ENCODE peak calls at places on chromosomes 5 and 9, in seven cellular contexts. T is HCT116, B is right atrium auricular region, F is A549, H is mammary epithelial cell, R is GM12878, P is WERI-Rb-1. J is an unnamed sample.

GRCh38 chr9:130117816-130118632 is 54.2 kb upstream of the NCS1 start:
- DNase-seq in P (peak), H (peak), F (no peak), R (no peak), T (peak), B (peak), J (no peak)

GRCh38 chr5:10827571-10827970 is 66.5 kb upstream of the DAP start:
- DNase-seq in P (no peak), H (no peak), F (no peak), B (no peak), R (no peak), T (no peak), J (no peak)

GRCh38 chr9:37107701-37108100 is 12.7 kb upstream of the ZCCHC7 start:
- DNase-seq in P (no peak), B (no peak), F (no peak), H (no peak), T (no peak), R (no peak), J (no peak)

GRCh38 chr9:129773262-129774048 is 20.6 kb upstream of the PTGES start:
- DNase-seq in R (no peak), H (peak), P (no peak), T (no peak), B (no peak), F (peak), J (peak)

GRCh38 chr5:142422426-142422825 is 97.6 kb upstream of the SPRY4 start:
- DNase-seq in F (no peak), T (no peak), H (peak), B (no peak), P (no peak), R (no peak), J (peak)

GRCh38 chr9:79621916-79622575 is 50.3 kb downstream of the TLE4 start:
- DNase-seq in P (no peak), H (no peak), B (no peak), R (no peak), T (no peak), F (no peak), J (no peak)

GRCh38 chr9:79623799-79624721 is 52.3 kb downstream of the TLE4 start:
- DNase-seq in T (no peak), P (no peak), F (peak), R (peak), B (peak), H (peak), J (peak)

GRCh38 chr5:174300118-174300940 is 254.8 kb downstream of the NSG2 start:
- DNase-seq in R (peak), B (peak), H (no peak), P (no peak), T (no peak), F (no peak), J (no peak)

GRCh38 chr9:4700093-4700492 is 20.7 kb downstream of the CDC37L1 start:
- DNase-seq in H (no peak), T (no peak), F (no peak), R (no peak), P (no peak), B (no peak), J (no peak)

GRCh38 chr9:5025416-5025815 is 40.3 kb downstream of the JAK2 start:
- DNase-seq in P (no peak), H (no peak), B (no peak), F (no peak), T (no peak), R (no peak), J (no peak)

GRCh38 chr5:77797133-77797532 is 21.0 kb upstream of the TBCA start:
- DNase-seq in R (no peak), B (no peak), P (no peak), T (no peak), F (no peak), H (no peak), J (no peak)

GRCh38 chr5:8258808-8259207 is 389.9 kb downstream of the MTRR start:
- DNase-seq in T (no peak), B (no peak), P (no peak), H (no peak), F (no peak), R (no peak), J (no peak)

GRCh38 chr9:88938181-88938580 is 53.1 kb upstream of the S1PR3 start:
- DNase-seq in H (no peak), B (no peak), P (no peak), T (no peak), F (no peak), R (no peak), J (no peak)

GRCh38 chr5:160434022-160434531 is 12.4 kb downstream of the PTTG1 start:
- DNase-seq in H (peak), T (no peak), R (peak), P (peak), F (no peak), B (no peak), J (peak)

GRCh38 chr5:95537501-95537900 is 17.3 kb downstream of the SKIC3 start:
- DNase-seq in T (no peak), R (no peak), P (no peak), H (no peak), B (no peak), F (no peak), J (no peak)

GRCh38 chr5:37696190-37697021 is 143.4 kb downstream of the GDNF start:
- DNase-seq in B (no peak), F (peak), T (peak), P (no peak), H (peak), R (no peak), J (peak)

GRCh38 chr5:174358276-174358675 is 312.8 kb downstream of the NSG2 start:
- DNase-seq in B (no peak), R (no peak), P (no peak), T (no peak), H (no peak), F (no peak), J (no peak)

GRCh38 chr5:140565024-140565779 is 574 bp downstream of the SLC35A4 start:
- DNase-seq in F (no peak), R (no peak), T (no peak), B (no peak), P (no peak), H (no peak), J (peak)

GRCh38 chr9:10661994-10662393 is 49.2 kb upstream of the PTPRD start:
- DNase-seq in P (no peak), F (no peak), H (no peak), B (no peak), R (no peak), T (no peak), J (no peak)

GRCh38 chr5:13606051-13606450 is 338.4 kb downstream of the DNAH5 start:
- DNase-seq in H (peak), P (no peak), B (no peak), T (no peak), F (peak), R (no peak), J (peak)

GRCh38 chr9:122445155-122445749 is 32.5 kb downstream of the OR1J1 start:
- DNase-seq in B (no peak), P (no peak), T (no peak), R (no peak), H (no peak), F (no peak), J (no peak)

GRCh38 chr5:58544926-58545325 is 37.9 kb upstream of the RAB3C start:
- DNase-seq in B (no peak), F (no peak), R (no peak), T (no peak), P (no peak), H (no peak), J (no peak)

GRCh38 chr9:133968428-133968827 is 23.7 kb downstream of the VAV2 start:
- DNase-seq in T (no peak), H (no peak), R (no peak), F (no peak), P (no peak), B (no peak), J (no peak)

GRCh38 chr5:37717613-37718431 is 122.0 kb downstream of the GDNF start:
- DNase-seq in R (no peak), T (no peak), F (peak), B (no peak), H (no peak), P (peak), J (peak)

GRCh38 chr5:135650081-135650480 is 71.3 kb upstream of the CXCL14 start:
- DNase-seq in P (no peak), H (peak), B (no peak), F (no peak), T (no peak), R (no peak), J (peak)

GRCh38 chr9:78781681-78782080 is 484.8 kb downstream of the PSAT1 start:
- DNase-seq in F (peak), R (no peak), B (no peak), P (no peak), H (peak), T (no peak), J (peak)

GRCh38 chr5:36928947-36929346 is 52.4 kb downstream of the NIPBL start:
- DNase-seq in T (no peak), P (no peak), B (no peak), R (no peak), F (no peak), H (peak), J (peak)

GRCh38 chr9:7123743-7124142 is 366.0 kb downstream of the KDM4C start:
- DNase-seq in T (peak), B (no peak), F (no peak), R (no peak), H (peak), P (no peak), J (peak)

GRCh38 chr5:132491368-132492364 is 1.1 kb upstream of the IRF1 start:
- DNase-seq in H (no peak), P (no peak), F (no peak), B (peak), R (no peak), T (no peak), J (no peak)

GRCh38 chr5:31232273-31232888 is 38.9 kb downstream of the CDH6 start:
- DNase-seq in B (no peak), P (peak), H (peak), F (peak), R (no peak), T (peak), J (peak)

GRCh38 chr9:22214021-22214420 is 204.9 kb upstream of the CDKN2B start:
- DNase-seq in H (no peak), T (no peak), R (no peak), P (no peak), B (no peak), F (no peak), J (no peak)

GRCh38 chr9:12680757-12681156 is 12.4 kb upstream of the TYRP1 start:
- DNase-seq in F (no peak), T (no peak), R (no peak), H (no peak), B (no peak), P (no peak), J (no peak)

GRCh38 chr5:167631191-167631590 is 660.3 kb upstream of the WWC1 start:
- DNase-seq in F (no peak), T (no peak), P (no peak), B (no peak), H (no peak), R (no peak), J (no peak)

GRCh38 chr5:167626341-167627118 is 664.9 kb upstream of the WWC1 start:
- DNase-seq in P (no peak), R (no peak), F (no peak), B (no peak), T (no peak), H (no peak), J (no peak)

GRCh38 chr5:167633114-167633513 is 658.3 kb upstream of the WWC1 start:
- DNase-seq in R (no peak), F (no peak), T (no peak), B (no peak), H (no peak), P (no peak), J (no peak)

GRCh38 chr5:167633931-167634341 is 657.5 kb upstream of the WWC1 start:
- DNase-seq in T (no peak), B (no peak), H (peak), P (no peak), R (no peak), F (peak), J (no peak)

DNA sequence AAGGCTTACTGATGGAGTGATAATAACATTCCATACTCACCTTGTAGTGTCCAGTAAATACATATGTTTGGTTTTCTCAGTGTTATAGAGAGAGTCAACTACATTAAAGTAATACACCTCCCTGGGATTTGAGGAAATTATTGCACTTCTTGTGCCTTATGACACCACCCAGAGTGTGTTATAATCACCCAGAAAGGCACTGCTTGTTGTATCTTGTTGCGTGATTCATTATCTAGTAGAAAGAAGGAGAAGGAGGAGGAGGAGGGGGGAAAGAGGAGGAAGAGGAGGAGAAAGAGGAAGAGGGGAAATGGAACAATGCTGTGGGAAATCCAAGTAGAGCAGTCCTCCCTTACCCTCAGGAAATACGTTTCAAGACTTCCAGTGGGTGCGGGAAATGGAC is 661.8 kb upstream of the WWC1 start:
- DNase-seq in R (no peak), B (no peak), T (no peak), P (no peak), F (no peak), H (peak), J (no peak)
- H3K27ac ChIP-seq in R (no peak), B (no peak), T (no peak), P (no peak), F (no peak), H (no peak), J (no peak)

GRCh38 chr5:64108674-64109073 is 57.0 kb upstream of the RNF180 start:
- DNase-seq in T (no peak), B (no peak), F (no peak), R (no peak), H (no peak), P (no peak), J (no peak)
- TF ChIP-seq CTCF in T (no peak), B (no peak), F (no peak), R (no peak), H (no peak), P (no peak), J (no peak)

DNA sequence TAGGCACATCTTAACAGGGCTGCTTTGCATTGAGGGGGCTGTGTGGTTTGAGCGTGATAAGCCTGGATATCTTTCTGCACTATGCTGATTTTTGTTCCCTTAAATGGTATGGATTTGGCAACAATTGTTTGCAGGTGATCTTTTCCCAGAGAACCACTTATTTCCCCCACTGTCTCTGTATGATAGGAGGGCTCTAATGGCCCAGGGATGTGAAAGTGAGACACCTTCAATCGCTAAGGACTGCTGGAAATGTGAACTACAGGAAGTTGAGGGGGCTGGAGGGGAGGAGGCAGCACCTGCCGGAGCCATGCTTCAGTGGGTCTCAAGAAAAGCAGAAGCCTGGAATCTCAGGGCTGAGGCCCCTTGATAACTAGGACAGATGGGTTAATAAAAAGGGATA is 29.4 kb downstream of the SYK start:
- DNase-seq in B (no peak), T (no peak), P (no peak), H (no peak), F (no peak), R (peak), J (no peak)
- H3K27ac ChIP-seq in B (no peak), T (no peak), P (no peak), H (no peak), F (no peak), R (peak), J (no peak)

DNA sequence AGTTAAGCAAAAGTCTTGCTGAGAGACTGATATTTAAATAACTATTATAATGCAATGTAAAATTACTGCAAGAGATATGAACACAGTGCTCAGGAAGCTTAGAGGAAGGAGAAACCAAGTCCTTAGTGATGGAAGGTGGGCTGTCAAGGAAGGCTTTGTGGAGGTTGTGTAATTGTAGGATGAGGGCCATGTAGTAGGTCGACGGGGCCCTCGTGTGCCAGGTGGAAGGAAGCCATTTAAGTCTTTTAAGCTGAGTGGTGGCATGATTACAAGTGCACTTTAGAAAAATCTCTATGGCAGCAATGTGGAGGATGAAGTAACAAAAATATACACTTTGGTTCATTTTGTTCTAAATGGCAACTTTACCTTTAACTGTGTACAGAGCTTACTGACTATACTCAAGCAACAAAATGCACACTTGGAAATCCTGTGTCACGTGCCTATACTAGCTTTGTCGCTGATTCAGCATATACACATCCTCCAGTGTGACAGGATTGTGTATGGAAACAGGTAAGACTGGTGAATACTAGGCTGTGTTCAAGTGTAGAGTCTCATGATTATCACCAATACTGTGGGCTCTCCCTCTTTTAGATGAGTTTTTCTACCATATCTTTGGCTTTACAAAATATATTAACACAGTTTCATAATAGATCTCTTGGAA is 78.6 kb downstream of the TMC1 start:
- DNase-seq in H (no peak), R (no peak), P (no peak), F (peak), B (no peak), T (no peak), J (no peak)
- TF ChIP-seq CTCF in H (no peak), R (peak), P (no peak), F (peak), B (no peak), T (no peak), J (no peak)

DNA sequence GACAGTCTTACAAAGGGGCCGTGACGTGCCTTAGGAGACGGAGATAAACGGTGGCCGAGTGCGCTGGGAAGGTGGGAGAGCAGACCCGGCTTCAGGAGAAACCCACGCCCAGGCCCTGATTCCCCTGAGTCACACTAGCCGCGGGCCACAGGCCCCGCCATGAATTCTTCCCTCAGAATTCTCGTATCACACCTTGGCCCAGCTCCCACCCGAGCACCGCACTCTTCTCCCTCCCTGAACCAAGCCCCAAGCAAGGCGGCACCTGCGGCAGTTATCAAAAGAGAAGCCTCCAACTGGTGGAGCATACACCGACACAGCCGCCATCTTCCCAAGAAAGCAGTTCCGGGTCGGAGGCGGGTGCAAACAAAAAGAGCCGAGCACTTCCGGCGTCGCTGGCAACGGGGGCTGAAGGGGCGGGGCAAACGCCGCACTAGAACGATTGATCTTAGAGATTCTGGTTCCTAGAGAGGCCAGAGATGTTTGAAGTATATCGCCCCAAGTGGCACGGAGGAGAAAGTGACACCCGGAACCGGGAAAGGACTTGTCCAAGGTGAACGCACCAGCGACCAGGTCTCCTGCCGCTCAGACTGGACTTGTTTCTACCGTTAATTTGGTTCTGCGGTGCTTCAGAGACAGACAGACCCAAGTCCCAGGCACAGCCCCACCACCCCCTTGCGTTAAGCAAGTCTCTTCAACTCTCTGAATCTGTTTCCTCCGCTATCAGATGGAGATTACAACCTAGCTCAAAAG is at the start of gene PSMB7:
- DNase-seq in R (peak), F (peak), B (peak), P (peak), H (peak), T (peak), J (peak)
- H3K27ac ChIP-seq in R (peak), F (peak), B (peak), P (peak), H (peak), T (peak), J (peak)

GRCh38 chr5:103587185-103587748 is 24.7 kb upstream of the NUDT12 start:
- DNase-seq in B (no peak), P (no peak), H (peak), F (peak), R (no peak), T (no peak), J (peak)
- TF ChIP-seq CTCF in B (no peak), P (no peak), H (peak), F (peak), R (peak), T (peak), J (peak)